ENCODE peak calls at places on chromosomes 2 and 18, in six cellular contexts. X is HFFc6; V is NCI-H2081; T is left kidney; O is kidney; D is stimulated activated CD4-positive, alpha-beta T cell treated with anti-CD3 and anti-CD28 coated beads, Interleukin-4, amount 100 ng/mL, for 4 hours. K is an unnamed sample.
A peak's percentile ranks its signal among the peaks of the same experiment; 100 is the strongest.

GRCh38 chr2:197028230-197028629 is 101.7 kb upstream of the PGAP1 start:
- DNase-seq in X (peak; percentile 55), V (no peak), T (no peak), O (no peak), D (no peak), K (no peak)

GRCh38 chr18:21741511-21742322 is 1.1 kb downstream of the MIB1 start:
- DNase-seq in X (no peak), V (peak; percentile 42), T (peak; percentile 78), O (peak; percentile 82), D (peak; percentile 19), K (no peak)

GRCh38 chr2:168338292-168338691 is 90.9 kb upstream of the STK39 start:
- DNase-seq in X (no peak), V (no peak), T (no peak), O (no peak), D (no peak), K (no peak)

GRCh38 chr2:39123436-39123999 is 2.7 kb upstream of the SOS1 start:
- DNase-seq in X (no peak), V (no peak), T (no peak), O (no peak), D (no peak), K (no peak)

GRCh38 chr2:119496682-119497081 is 27.6 kb downstream of the SCTR start:
- DNase-seq in X (no peak), V (no peak), T (no peak), O (no peak), D (no peak), K (no peak)

GRCh38 chr2:230203110-230203676 is 16.6 kb downstream of the SP110 start:
- DNase-seq in X (no peak), V (no peak), T (no peak), O (no peak), D (no peak), K (no peak)

GRCh38 chr2:222518570-222519381 is 94.4 kb downstream of the SGPP2 start:
- DNase-seq in X (no peak), V (no peak), T (peak; percentile 69), O (no peak), D (no peak), K (no peak)

GRCh38 chr18:23990474-23991410 is 23.8 kb upstream of the TTC39C start:
- DNase-seq in X (no peak), V (no peak), T (no peak), O (no peak), D (no peak), K (no peak)

GRCh38 chr2:189613077-189613636 is 32.6 kb upstream of the SLC40A1 start:
- DNase-seq in X (peak; percentile 84), V (no peak), T (peak; percentile 76), O (no peak), D (no peak), K (no peak)

GRCh38 chr2:136162438-136162837 is 44.5 kb upstream of the CXCR4 start:
- DNase-seq in X (no peak), V (no peak), T (peak; percentile 71), O (no peak), D (no peak), K (no peak)

GRCh38 chr2:232549655-232550350 is 554 bp downstream of the TIGD1 start:
- DNase-seq in X (no peak), V (no peak), T (no peak), O (no peak), D (no peak), K (no peak)

GRCh38 chr18:22551536-22552151 is 133.9 kb upstream of the CTAGE1 start:
- DNase-seq in X (peak; percentile 85), V (no peak), T (no peak), O (no peak), D (no peak), K (no peak)

GRCh38 chr2:119218478-119219064 is 5.1 kb upstream of the STEAP3 start:
- DNase-seq in X (peak; percentile 47), V (peak; percentile 85), T (peak; percentile 65), O (no peak), D (no peak), K (no peak)

GRCh38 chr2:199692489-199692888 is 158.5 kb downstream of the FTCDNL1 start:
- DNase-seq in X (no peak), V (peak; percentile 95), T (peak; percentile 20), O (no peak), D (no peak), K (no peak)

GRCh38 chr2:45184606-45185005 is 175.4 kb upstream of the SIX2 start:
- DNase-seq in X (peak; percentile 25), V (no peak), T (peak; percentile 75), O (no peak), D (no peak), K (no peak)

GRCh38 chr18:11179959-11180519 is 30.7 kb upstream of the PIEZO2 start:
- DNase-seq in X (no peak), V (no peak), T (no peak), O (no peak), D (no peak), K (no peak)

GRCh38 chr2:54437588-54437987 is 18.5 kb upstream of the SPTBN1 start:
- DNase-seq in X (no peak), V (no peak), T (no peak), O (no peak), D (no peak), K (no peak)

GRCh38 chr18:711330-711692 is 1.1 kb downstream of the ENOSF1 start:
- DNase-seq in X (no peak), V (no peak), T (peak; percentile 62), O (no peak), D (no peak), K (no peak)

GRCh38 chr2:181839811-181840210 is 51.7 kb upstream of the ITPRID2 start:
- DNase-seq in X (no peak), V (no peak), T (no peak), O (no peak), D (no peak), K (no peak)

GRCh38 chr2:12119841-12120240 is 373.4 kb downstream of the LPIN1 start:
- DNase-seq in X (peak; percentile 60), V (no peak), T (no peak), O (no peak), D (no peak), K (no peak)

GRCh38 chr2:132676999-132677398 is 7.0 kb upstream of the LYPD1 start:
- DNase-seq in X (no peak), V (no peak), T (no peak), O (no peak), D (no peak), K (no peak)

GRCh38 chr2:86464654-86465053 is 23.5 kb downstream of the KDM3A start:
- DNase-seq in X (no peak), V (no peak), T (no peak), O (no peak), D (no peak), K (no peak)

GRCh38 chr2:42914860-42915259 is 122.5 kb upstream of the HAAO start:
- DNase-seq in X (no peak), V (no peak), T (no peak), O (no peak), D (no peak), K (no peak)

GRCh38 chr2:40654346-40654745 is 202.5 kb upstream of the SLC8A1 start:
- DNase-seq in X (no peak), V (no peak), T (no peak), O (no peak), D (no peak), K (no peak)

GRCh38 chr2:102294802-102295489 is 16.4 kb upstream of the IL1RL1 start:
- DNase-seq in X (peak; percentile 4), V (no peak), T (no peak), O (no peak), D (no peak), K (no peak)

GRCh38 chr2:170669909-170670308 is 45.2 kb upstream of the SP5 start:
- DNase-seq in X (no peak), V (no peak), T (no peak), O (no peak), D (no peak), K (no peak)

GRCh38 chr18:31648966-31649429 is 35.4 kb downstream of the B4GALT6 start:
- DNase-seq in X (peak; percentile 7), V (no peak), T (no peak), O (no peak), D (no peak), K (no peak)